ENCODE peak calls at places on chromosome 22, in six cellular contexts. G is ovary; S is vagina; T is fibroblast of lung; V is CD8-positive, alpha-beta T cell; L is heart left ventricle. Y is an unnamed sample. For H3K4me1, the result is how much of the 10 kb centered on the place peaks cover.

GRCh38 chr22:43400449-43400848 is 11.4 kb upstream of the MPPED1 start:
- DNase-seq in G (no peak), S (no peak), T (no peak), V (no peak), L (peak), Y (no peak)

GRCh38 chr22:50531546-50532352 is 1.9 kb upstream of the TYMP start:
- DNase-seq in G (no peak), S (no peak), T (peak), V (peak), L (peak), Y (no peak)

GRCh38 chr22:34414467-34415440 is 494.5 kb upstream of the LARGE1 start:
- DNase-seq in G (no peak), S (no peak), T (no peak), V (no peak), L (no peak), Y (peak)

GRCh38 chr22:22246706-22247105 is 2.1 kb downstream of the VPREB1 start:
- DNase-seq in G (no peak), S (no peak), T (no peak), V (no peak), L (no peak), Y (no peak)

GRCh38 chr22:41917906-41918791 is 3.3 kb upstream of the SHISA8 start:
- DNase-seq in G (no peak), S (no peak), T (peak), V (no peak), L (peak), Y (peak)

GRCh38 chr22:38177926-38178604 is 3.6 kb downstream of the PLA2G6 start:
- DNase-seq in G (peak), S (no peak), T (peak), V (no peak), L (peak), Y (peak)

GRCh38 chr22:38097557-38098409 is 12.7 kb downstream of the BAIAP2L2 start:
- DNase-seq in G (no peak), S (no peak), T (peak), V (no peak), L (peak), Y (peak)

GRCh38 chr22:46537946-46538815 is 761 bp upstream of the CELSR1 start:
- DNase-seq in G (no peak), S (no peak), T (peak), V (no peak), L (no peak), Y (peak)

GRCh38 chr22:50403701-50404101 is 60.6 kb downstream of the PPP6R2 start:
- DNase-seq in G (peak), S (no peak), T (peak), V (no peak), L (peak), Y (peak)

GRCh38 chr22:49255741-49256318 is 571.8 kb downstream of the BRD1 start:
- DNase-seq in G (no peak), S (no peak), T (no peak), V (no peak), L (no peak), Y (no peak)

GRCh38 chr22:17368727-17369552 is at the start of gene CECR2:
- DNase-seq in G (peak), S (no peak), T (peak), V (no peak), L (peak), Y (peak)

GRCh38 chr22:27804683-27805297 is 3.2 kb upstream of the MN1 start:
- DNase-seq in G (peak), S (no peak), T (peak), V (peak), L (peak), Y (peak)

GRCh38 chr22:46622081-46622521 is 1.9 kb downstream of the GRAMD4 start:
- DNase-seq in G (no peak), S (no peak), T (no peak), V (no peak), L (peak), Y (peak)

GRCh38 chr22:42343136-42343484 is 72.7 kb upstream of the TCF20 start:
- DNase-seq in G (no peak), S (no peak), T (no peak), V (no peak), L (no peak), Y (peak)

GRCh38 chr22:20241579-20242392 is 26.3 kb downstream of the RTN4R start:
- DNase-seq in G (no peak), S (no peak), T (no peak), V (no peak), L (no peak), Y (no peak)
- H3K4me1 ChIP-seq in G (half or more), S (under half), T (under half), V (half or more), L (half or more), Y (half or more)

GRCh38 chr22:48057116-48057835 is 1294.8 kb downstream of the TBC1D22A start:
- DNase-seq in G (no peak), S (no peak), T (no peak), V (no peak), L (no peak), Y (no peak)
- H3K4me3 ChIP-seq in G (no peak), S (no peak), T (no peak), V (no peak), L (no peak), Y (no peak)

DNA sequence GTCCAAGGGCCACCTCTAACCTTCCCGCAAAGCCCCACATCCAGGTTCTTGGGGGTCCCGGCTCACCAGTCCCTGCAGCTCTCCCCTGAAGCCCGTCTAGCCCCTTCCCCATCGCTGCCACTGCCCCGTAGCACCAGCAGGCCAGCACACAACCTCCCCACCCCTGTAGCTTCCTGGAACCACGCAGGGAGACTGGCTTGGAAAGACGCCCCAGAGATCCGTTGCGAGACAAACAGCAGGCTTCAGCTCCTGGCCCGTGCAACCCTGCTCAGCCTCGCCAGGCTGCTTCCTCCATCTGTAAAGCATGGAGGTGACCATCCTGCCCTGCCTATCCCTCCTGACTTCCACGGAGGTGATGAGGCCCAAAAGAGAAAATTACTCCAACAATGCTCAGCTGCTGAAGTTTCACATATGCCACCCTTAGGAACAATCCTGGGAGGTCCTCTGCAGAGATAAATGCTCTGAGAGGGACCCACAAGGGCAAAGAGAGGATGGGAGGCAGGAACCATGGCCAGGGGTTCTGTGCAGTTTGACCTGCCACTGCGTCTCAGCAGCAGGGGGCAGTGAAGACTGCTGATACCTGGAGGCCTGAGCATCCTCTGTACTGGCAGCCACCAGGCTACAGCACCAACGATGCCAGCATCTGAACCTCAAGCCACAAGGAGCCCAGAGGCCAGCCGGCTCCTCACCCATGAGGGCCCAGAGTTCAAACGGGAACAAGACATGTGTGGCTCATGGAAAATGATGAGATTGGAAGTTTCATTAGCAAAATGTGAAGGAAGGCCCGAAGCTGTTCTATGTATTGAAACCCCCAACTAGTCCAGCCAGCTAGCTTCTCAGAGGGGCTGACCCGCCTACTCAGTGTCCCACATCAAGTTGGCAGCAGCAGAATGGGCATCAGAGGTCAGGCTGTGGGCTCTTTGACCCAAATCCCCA is 16.1 kb downstream of the DGCR2 start:
- DNase-seq in G (no peak), S (no peak), T (no peak), V (peak), L (no peak), Y (peak)
- TF ChIP-seq CTCF in G (no peak), S (no peak), T (no peak), V (peak), L (peak), Y (peak)

DNA sequence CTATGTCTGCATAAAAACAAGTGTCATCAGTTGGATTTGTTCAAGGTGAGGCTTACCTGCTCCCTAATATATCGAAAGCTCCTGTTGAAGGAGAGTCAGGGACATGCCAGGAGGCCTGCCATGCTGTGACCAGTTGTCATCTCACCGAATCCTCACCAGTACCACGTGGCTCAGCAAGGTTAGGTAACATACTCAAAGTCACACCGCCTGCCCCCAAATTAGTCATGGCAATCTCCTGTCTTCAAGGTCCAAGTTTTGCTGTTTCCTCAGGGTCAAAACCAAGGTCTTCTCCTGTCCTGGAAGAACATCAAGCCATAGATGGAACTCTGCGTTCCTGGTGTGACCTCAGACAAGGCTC is 67.8 kb downstream of the IGLL1 start:
- DNase-seq in G (no peak), S (no peak), T (no peak), V (no peak), L (no peak), Y (no peak)
- H3K4me1 ChIP-seq in G (under half), S (under half), T (under half), V (under half), L (under half), Y (under half)

GRCh38 chr22:31104869-31105268 is 2.5 kb downstream of the SELENOM start:
- DNase-seq in G (no peak), S (no peak), T (no peak), V (no peak), L (peak), Y (no peak)
- H3K4me3 ChIP-seq in G (peak), S (peak), T (no peak), V (no peak), L (no peak), Y (no peak)

DNA sequence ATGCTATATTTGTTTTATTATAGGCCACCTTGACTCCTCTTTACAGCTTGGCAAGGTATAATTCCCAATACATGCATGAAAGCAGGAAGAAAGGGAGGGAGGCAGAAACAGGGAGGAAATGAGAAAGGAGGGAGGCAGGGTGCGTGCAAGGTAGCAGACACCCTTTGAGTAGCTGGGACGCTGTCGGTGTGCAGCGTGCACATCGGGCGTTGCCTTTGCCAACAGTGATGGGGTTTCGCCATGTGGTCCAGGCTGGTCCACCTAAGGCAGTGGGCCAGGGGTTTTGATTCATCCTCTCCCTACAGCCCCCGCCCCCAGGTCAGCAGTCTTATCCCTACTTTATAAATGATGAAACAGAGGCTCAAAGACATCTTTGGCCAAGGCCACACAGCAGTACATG is 25.0 kb upstream of the PHF21B start:
- DNase-seq in G (no peak), S (no peak), T (no peak), V (no peak), L (no peak), Y (no peak)
- TF ChIP-seq CTCF in G (no peak), S (no peak), T (no peak), V (no peak), L (no peak), Y (no peak)